ENCODE peak calls at places on chromosome 7, in ten cellular contexts. V is keratinocyte, O is fibroblast of lung, K is GM23338, G is mammary epithelial cell, F is OCI-LY7, J is SK-N-SH, H is HepG2, D is GM23248, P is MM.1S. Y is an unnamed sample.
A peak's percentile ranks its signal among the peaks of the same experiment; 100 is the strongest.

GRCh38 chr7:40880581-40880980 is 745.8 kb downstream of the SUGCT start:
- DNase-seq in V (no peak), O (peak; percentile 65), K (no peak), G (no peak), F (no peak), J (no peak), H (no peak), D (peak; percentile 35), P (no peak), Y (no peak)

GRCh38 chr7:2870471-2870941 is 26.4 kb upstream of the GNA12 start:
- DNase-seq in V (peak; percentile 57), O (peak; percentile 63), K (peak; percentile 59), G (peak; percentile 30), F (peak; percentile 69), J (peak; percentile 29), H (no peak), D (peak; percentile 69), P (no peak), Y (peak; percentile 84)

GRCh38 chr7:235576-236395 is 43.4 kb downstream of the FAM20C start:
- DNase-seq in V (no peak), O (peak; percentile 15), K (no peak), G (no peak), F (no peak), J (no peak), H (no peak), D (no peak), P (no peak), Y (no peak)

GRCh38 chr7:108824840-108825540 is 255.3 kb downstream of the DNAJB9 start:
- DNase-seq in V (no peak), O (peak; percentile 66), K (no peak), G (peak; percentile 6), F (no peak), J (no peak), H (no peak), D (peak; percentile 62), P (no peak), Y (peak; percentile 3)

GRCh38 chr7:41694490-41694889 is 8.4 kb downstream of the INHBA start:
- DNase-seq in V (no peak), O (no peak), K (no peak), G (no peak), F (no peak), J (no peak), H (no peak), D (peak; percentile 67), P (no peak), Y (no peak)

GRCh38 chr7:28638914-28639313 is 226.6 kb downstream of the CREB5 start:
- DNase-seq in V (no peak), O (no peak), K (no peak), G (no peak), F (no peak), J (no peak), H (no peak), D (no peak), P (no peak), Y (no peak)

GRCh38 chr7:76507723-76508406 is 2.5 kb upstream of the UPK3B start:
- DNase-seq in V (no peak), O (no peak), K (peak; percentile 4), G (peak; percentile 23), F (no peak), J (no peak), H (no peak), D (peak; percentile 22), P (no peak), Y (no peak)

GRCh38 chr7:7956531-7957221 is 11.9 kb upstream of the GLCCI1 start:
- DNase-seq in V (no peak), O (peak; percentile 66), K (no peak), G (peak; percentile 46), F (no peak), J (no peak), H (no peak), D (peak; percentile 71), P (no peak), Y (no peak)

GRCh38 chr7:71683382-71683781 is 551.4 kb downstream of the GALNT17 start:
- DNase-seq in V (no peak), O (no peak), K (no peak), G (no peak), F (no peak), J (no peak), H (no peak), D (no peak), P (no peak), Y (no peak)

GRCh38 chr7:46286346-46286745 is 365.3 kb upstream of the IGFBP3 start:
- DNase-seq in V (peak; percentile 30), O (no peak), K (no peak), G (peak; percentile 94), F (no peak), J (no peak), H (no peak), D (no peak), P (no peak), Y (no peak)

GRCh38 chr7:46285856-46286255 is 364.8 kb upstream of the IGFBP3 start:
- DNase-seq in V (no peak), O (no peak), K (no peak), G (peak; percentile 35), F (no peak), J (no peak), H (no peak), D (no peak), P (no peak), Y (no peak)

GRCh38 chr7:46286957-46287356 is 365.9 kb upstream of the IGFBP3 start:
- DNase-seq in V (no peak), O (no peak), K (no peak), G (no peak), F (no peak), J (no peak), H (no peak), D (no peak), P (no peak), Y (no peak)

GRCh38 chr7:46290374-46291061 is 369.4 kb upstream of the IGFBP3 start:
- DNase-seq in V (no peak), O (no peak), K (no peak), G (no peak), F (no peak), J (no peak), H (no peak), D (no peak), P (no peak), Y (no peak)

GRCh38 chr7:46288010-46288409 is 366.9 kb upstream of the IGFBP3 start:
- DNase-seq in V (no peak), O (no peak), K (no peak), G (no peak), F (no peak), J (no peak), H (no peak), D (no peak), P (no peak), Y (no peak)
- H4K20me1 ChIP-seq in V (no peaks in the 10 kb centered on the region), O (no peaks in the 10 kb centered on the region), K (no peaks in the 10 kb centered on the region), G (no peaks in the 10 kb centered on the region), F (no peaks in the 10 kb centered on the region), J (no peaks in the 10 kb centered on the region), H (no peaks in the 10 kb centered on the region), D (no peaks in the 10 kb centered on the region), P (no peaks in the 10 kb centered on the region), Y (no peaks in the 10 kb centered on the region)

GRCh38 chr7:137343483-137343841 is at the start of gene PTN:
- DNase-seq in V (no peak), O (peak; percentile 65), K (peak; percentile 82), G (peak; percentile 70), F (no peak), J (peak; percentile 58), H (no peak), D (peak; percentile 74), P (no peak), Y (peak; percentile 44)
- H3K4me3 ChIP-seq in V (no peak within 1 kb of the TSS), O (peak within 1 kb of the TSS; percentile 77), K (peak within 1 kb of the TSS; percentile 65), G (peak within 1 kb of the TSS; percentile 50), F (no peak within 1 kb of the TSS), J (peak within 1 kb of the TSS; percentile 34), H (no peak within 1 kb of the TSS), D (peak within 1 kb of the TSS; percentile 76), P (no peak within 1 kb of the TSS), Y (peak within 1 kb of the TSS; percentile 71)

DNA sequence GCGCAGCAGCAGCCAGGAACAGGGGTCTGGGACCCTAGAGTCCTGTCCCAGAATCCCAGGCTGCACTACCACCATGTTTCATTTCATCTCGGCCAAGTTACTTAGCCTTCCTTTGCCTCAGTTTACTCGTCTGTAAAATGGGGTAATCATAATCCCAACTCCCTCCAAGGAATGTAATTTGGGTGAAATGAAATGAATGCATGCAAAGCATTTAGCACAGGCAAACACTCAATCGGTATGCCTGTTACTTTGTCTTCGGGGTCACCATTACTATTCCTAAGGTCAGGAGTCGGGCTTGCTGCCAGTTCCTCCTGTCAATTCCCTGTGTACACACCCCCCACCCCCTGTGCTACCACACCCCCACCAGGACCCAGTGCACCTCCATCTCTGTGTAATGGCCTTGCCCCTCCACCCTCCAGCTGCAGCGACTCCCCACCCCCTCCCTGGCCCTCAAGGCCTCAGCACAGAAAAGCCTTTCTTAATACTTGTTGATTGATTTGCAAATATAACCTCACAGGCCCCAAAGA is 1.7 kb downstream of the TNS3 start:
- DNase-seq in V (no peak), O (peak; percentile 56), K (peak; percentile 33), G (no peak), F (no peak), J (no peak), H (peak; percentile 91), D (peak; percentile 36), P (no peak), Y (no peak)
- H2AFZ ChIP-seq in V (no peak overlapping the region), O (no peak overlapping the region), K (no peak overlapping the region), G (no peak overlapping the region), F (no peak overlapping the region), J (no peak overlapping the region), H (no peak overlapping the region), D (no peak overlapping the region), P (no peak overlapping the region), Y (no peak overlapping the region)

GRCh38 chr7:1848911-1849311 is 178.8 kb downstream of the ELFN1 start:
- DNase-seq in V (no peak), O (no peak), K (no peak), G (no peak), F (no peak), J (no peak), H (no peak), D (no peak), P (no peak), Y (peak; percentile 47)

GRCh38 chr7:1851731-1852531 is 181.9 kb downstream of the ELFN1 start:
- DNase-seq in V (no peak), O (no peak), K (no peak), G (no peak), F (no peak), J (no peak), H (no peak), D (no peak), P (no peak), Y (peak; percentile 14)

GRCh38 chr7:1850976-1851571 is 181.0 kb downstream of the ELFN1 start:
- DNase-seq in V (no peak), O (no peak), K (no peak), G (no peak), F (no peak), J (no peak), H (no peak), D (no peak), P (no peak), Y (peak; percentile 37)

GRCh38 chr7:1849351-1849951 is 179.4 kb downstream of the ELFN1 start:
- DNase-seq in V (no peak), O (no peak), K (no peak), G (no peak), F (no peak), J (no peak), H (no peak), D (no peak), P (no peak), Y (peak; percentile 36)

GRCh38 chr7:1850111-1850975 is 180.3 kb downstream of the ELFN1 start:
- DNase-seq in V (no peak), O (no peak), K (no peak), G (no peak), F (no peak), J (no peak), H (no peak), D (no peak), P (no peak), Y (peak; percentile 65)
- H4K20me1 ChIP-seq in V (no peaks in the 10 kb centered on the region), O (no peaks in the 10 kb centered on the region), K (no peaks in the 10 kb centered on the region), G (no peaks in the 10 kb centered on the region), F (no peaks in the 10 kb centered on the region), J (no peaks in the 10 kb centered on the region), H (no peaks in the 10 kb centered on the region), D (no peaks in the 10 kb centered on the region), P (no peaks in the 10 kb centered on the region), Y (no peaks in the 10 kb centered on the region)